ENCODE peak calls at places on chromosomes 6 and 20, in six cellular contexts. F is K562, R is A549, I is IMR-90, G is HepG2, W is SK-N-SH. S is an unnamed sample.

GRCh38 chr6:167570460-167571400 is 245.8 kb downstream of the TTLL2 start:
- DNase-seq in F (no peak), R (no peak), I (no peak), G (no peak), W (no peak), S (no peak)

GRCh38 chr6:42404494-42404893 is 47.2 kb downstream of the TRERF1 start:
- DNase-seq in F (peak; percentile 84), R (peak; percentile 19), I (peak; percentile 68), G (no peak), W (no peak), S (peak; percentile 82)

GRCh38 chr6:159789377-159790148 is at the start of gene TCP1:
- DNase-seq in F (peak; percentile 100), R (peak; percentile 85), I (peak; percentile 99), G (peak; percentile 100), W (peak; percentile 97), S (peak; percentile 99)

GRCh38 chr6:129183681-129184216 is 300.8 kb downstream of the LAMA2 start:
- DNase-seq in F (no peak), R (no peak), I (peak; percentile 79), G (no peak), W (no peak), S (peak; percentile 56)

GRCh38 chr20:22106308-22106938 is 401.0 kb downstream of the PAX1 start:
- DNase-seq in F (peak; percentile 1), R (peak; percentile 10), I (no peak), G (peak; percentile 61), W (peak; percentile 11), S (no peak)

GRCh38 chr6:140437619-140438345 is 1063.3 kb upstream of the CITED2 start:
- DNase-seq in F (no peak), R (no peak), I (peak; percentile 4), G (no peak), W (no peak), S (no peak)

GRCh38 chr6:152057832-152058498 is 250.5 kb downstream of the ESR1 start:
- DNase-seq in F (no peak), R (no peak), I (no peak), G (no peak), W (no peak), S (no peak)

GRCh38 chr6:3229566-3230274 is 2.3 kb upstream of the TUBB2B start:
- DNase-seq in F (peak; percentile 70), R (no peak), I (no peak), G (no peak), W (peak; percentile 50), S (no peak)

GRCh38 chr6:167664678-167665445 is 161.8 kb upstream of the AFDN start:
- DNase-seq in F (no peak), R (no peak), I (no peak), G (no peak), W (no peak), S (no peak)

GRCh38 chr6:116268589-116269293 is 11.0 kb downstream of the TSPYL1 start:
- DNase-seq in F (peak; percentile 76), R (peak; percentile 44), I (peak; percentile 86), G (peak; percentile 88), W (peak; percentile 76), S (peak; percentile 68)

GRCh38 chr6:46186583-46186982 is 15.8 kb upstream of the ENPP5 start:
- DNase-seq in F (no peak), R (no peak), I (no peak), G (no peak), W (no peak), S (no peak)

DNA sequence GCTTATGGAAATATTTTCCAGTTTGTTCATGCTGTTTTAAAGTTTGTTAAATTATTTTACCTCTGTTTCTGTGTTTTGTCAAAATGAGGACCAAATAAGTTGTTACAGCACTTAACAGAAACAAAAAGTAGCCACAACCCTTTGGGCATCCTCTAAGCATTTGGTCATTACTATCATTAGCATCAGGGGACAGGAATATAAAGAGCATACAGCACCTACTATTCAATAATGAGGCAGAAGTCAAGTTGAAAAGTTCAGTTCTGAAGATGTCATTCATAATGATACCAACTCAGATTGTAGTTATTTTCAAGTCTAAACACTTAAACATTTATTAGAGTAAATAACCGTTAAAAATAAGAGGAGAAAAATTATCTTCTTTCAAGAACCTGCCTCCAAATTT is 862.3 kb upstream of the FLRT3 start:
- DNase-seq in F (no peak), R (no peak), I (no peak), G (no peak), W (no peak), S (no peak)
- TF ChIP-seq RAD21 in F (no peak), R (no peak), I (no peak), G (no peak), W (no peak), S (no peak)

GRCh38 chr6:331622-332521 is 39.6 kb downstream of the DUSP22 start:
- DNase-seq in F (no peak), R (no peak), I (no peak), G (no peak), W (no peak), S (no peak)

GRCh38 chr6:329888-330691 is 37.8 kb downstream of the DUSP22 start:
- DNase-seq in F (peak; percentile 39), R (no peak), I (peak; percentile 22), G (no peak), W (peak; percentile 45), S (no peak)

GRCh38 chr6:332671-333070 is 40.4 kb downstream of the DUSP22 start:
- DNase-seq in F (no peak), R (no peak), I (peak; percentile 70), G (no peak), W (no peak), S (no peak)

GRCh38 chr6:328924-329323 is 36.6 kb downstream of the DUSP22 start:
- DNase-seq in F (no peak), R (no peak), I (no peak), G (no peak), W (no peak), S (no peak)

GRCh38 chr6:330948-331347 is 38.7 kb downstream of the DUSP22 start:
- DNase-seq in F (no peak), R (no peak), I (no peak), G (no peak), W (no peak), S (no peak)
- H3K4me2 ChIP-seq in F (no peak overlapping the region), R (no peak overlapping the region), I (no peak overlapping the region), G (no peak overlapping the region), W (no peak overlapping the region), S (no peak overlapping the region)

DNA sequence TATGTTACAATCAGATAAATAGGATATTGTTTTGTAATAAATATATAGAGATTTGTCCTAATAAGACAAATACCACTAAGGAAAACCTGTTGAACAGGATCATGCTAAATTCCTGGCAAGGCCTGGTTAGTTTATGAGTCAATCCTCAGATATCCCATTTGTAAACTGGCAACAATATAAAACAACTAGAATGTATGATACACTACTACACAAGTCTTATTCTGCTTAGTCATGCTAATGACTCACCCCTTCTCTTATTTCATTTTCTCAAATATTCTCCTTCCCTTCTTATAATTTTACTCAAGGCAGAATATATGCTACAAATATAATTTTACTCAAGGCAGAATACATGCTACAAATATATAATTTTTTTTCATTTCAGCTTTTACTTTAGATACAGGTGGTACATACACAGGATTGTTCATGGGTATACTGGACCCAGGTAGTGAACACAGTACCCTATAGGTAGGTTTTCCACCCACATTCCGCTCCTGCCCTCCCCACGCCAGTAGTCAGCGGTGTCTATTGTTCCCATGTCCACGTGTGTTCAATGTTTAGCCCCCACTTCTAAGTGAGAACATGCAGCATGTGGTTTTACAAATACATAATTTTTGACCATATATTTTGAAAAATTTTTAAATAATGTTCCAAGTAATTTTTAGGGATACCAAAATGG is 6.3 kb downstream of the OSER1 start:
- DNase-seq in F (peak; percentile 34), R (peak; percentile 89), I (peak; percentile 96), G (no peak), W (no peak), S (peak; percentile 92)
- TF ChIP-seq RAD21 in F (no peak), R (no peak), I (no peak), G (no peak), W (no peak), S (peak; percentile 4)

GRCh38 chr6:166167801-166168615 is at the start of gene TBXT:
- DNase-seq in F (no peak), R (peak; percentile 21), I (no peak), G (no peak), W (no peak), S (no peak)
- H3K4me2 ChIP-seq in F (no peak within 1 kb of the TSS), R (peak within 1 kb of the TSS; percentile 86), I (peak within 1 kb of the TSS; percentile 71), G (no peak within 1 kb of the TSS), W (no peak within 1 kb of the TSS), S (no peak within 1 kb of the TSS)

GRCh38 chr20:15862178-15862577 is 711.1 kb downstream of the KIF16B start:
- DNase-seq in F (no peak), R (no peak), I (no peak), G (no peak), W (no peak), S (no peak)
- TF ChIP-seq RAD21 in F (no peak), R (no peak), I (no peak), G (no peak), W (no peak), S (no peak)

DNA sequence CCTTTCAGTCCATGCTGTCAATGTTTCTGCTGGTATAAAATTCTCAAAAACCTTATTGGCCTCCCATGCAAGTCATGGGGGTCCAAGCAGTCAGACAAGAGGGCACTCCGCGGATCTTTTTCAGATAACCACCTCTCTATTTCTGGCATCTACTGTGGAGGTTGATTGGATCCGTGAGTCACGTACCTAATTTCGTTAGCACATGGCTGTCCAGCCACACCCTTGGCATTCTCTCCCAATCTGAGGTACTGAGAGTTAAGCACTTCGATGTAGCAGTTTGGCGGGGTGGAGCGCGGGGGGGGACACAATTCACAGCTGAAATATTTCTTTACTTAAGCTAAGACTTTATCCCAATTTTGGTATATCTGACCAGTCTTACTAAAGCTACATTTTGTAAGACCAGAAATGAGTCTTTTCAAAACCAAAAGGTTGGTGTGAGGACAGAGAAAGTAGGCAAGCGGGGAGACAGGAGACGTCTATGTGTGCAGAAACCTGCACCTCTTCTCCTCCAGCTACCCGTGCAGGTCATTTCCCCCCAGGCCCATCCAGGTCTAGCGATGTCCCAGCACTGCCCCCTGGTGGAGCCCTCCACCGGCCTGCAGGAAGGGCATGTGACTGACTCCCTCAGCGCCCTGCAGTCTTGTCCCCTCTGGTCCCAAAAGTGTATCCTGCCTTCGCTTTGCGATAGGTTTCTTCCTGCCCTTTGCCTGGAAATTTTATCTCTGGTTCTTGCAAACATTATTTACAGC is 113.1 kb downstream of the ADAT2 start:
- DNase-seq in F (peak; percentile 78), R (no peak), I (peak; percentile 8), G (peak; percentile 16), W (peak; percentile 48), S (peak; percentile 18)
- H3K4me2 ChIP-seq in F (no peak overlapping the region), R (no peak overlapping the region), I (no peak overlapping the region), G (no peak overlapping the region), W (peak overlapping the region; percentile 17), S (no peak overlapping the region)

DNA sequence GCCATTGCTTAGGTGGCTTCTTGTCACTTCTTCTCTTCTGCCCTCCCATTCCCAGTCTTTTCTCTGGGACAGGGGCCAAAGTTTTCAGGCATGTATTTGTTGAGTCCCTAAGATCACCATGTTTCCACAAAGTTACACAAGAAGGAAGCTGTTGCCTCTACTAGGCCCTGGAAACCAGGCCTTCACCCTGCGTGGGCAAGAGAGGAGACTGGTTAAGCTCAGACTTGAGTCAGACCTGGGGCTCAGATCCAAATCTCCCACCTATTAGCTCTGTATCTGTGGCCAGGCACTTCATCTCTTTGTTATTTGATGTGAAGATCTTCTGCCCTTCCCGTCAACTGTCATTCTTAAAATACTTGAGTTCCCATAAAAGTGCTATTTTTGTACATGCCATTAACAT is 154.6 kb downstream of the SASH1 start:
- DNase-seq in F (no peak), R (no peak), I (peak; percentile 75), G (no peak), W (no peak), S (no peak)
- TF ChIP-seq RAD21 in F (no peak), R (no peak), I (no peak), G (no peak), W (no peak), S (no peak)

GRCh38 chr20:19565721-19566120 is 192.3 kb upstream of the RIN2 start:
- DNase-seq in F (no peak), R (no peak), I (no peak), G (no peak), W (no peak), S (no peak)
- H3K4me2 ChIP-seq in F (no peak overlapping the region), R (no peak overlapping the region), I (no peak overlapping the region), G (no peak overlapping the region), W (no peak overlapping the region), S (no peak overlapping the region)

GRCh38 chr6:52577022-52577777 is at the start of gene TRAM2:
- DNase-seq in F (peak; percentile 89), R (peak; percentile 40), I (peak; percentile 74), G (peak; percentile 76), W (peak; percentile 98), S (peak; percentile 27)
- TF ChIP-seq RAD21 in F (no peak), R (no peak), I (no peak), G (peak; percentile 82), W (no peak), S (no peak)

S was measured in HCT116.